ENCODE peak calls at places on chromosome 7, in five cellular contexts. X is mammary epithelial cell, J is memory B cell, T is amniotic stem cell, U is A549. O is an unnamed sample.

GRCh38 chr7:48964074-48964473 is 39.7 kb downstream of the CDC14C start:
- DNase-seq in T (no peak), U (no peak), X (no peak), J (no peak), O (no peak)

GRCh38 chr7:140360697-140361229 is 37.6 kb downstream of the SLC37A3 start:
- DNase-seq in J (no peak), X (no peak), U (no peak), T (no peak), O (no peak)

GRCh38 chr7:105244594-105244993 is 144.1 kb downstream of the SRPK2 start:
- DNase-seq in J (no peak), U (no peak), T (no peak), X (no peak), O (peak; percentile 80)

GRCh38 chr7:37476881-37477280 is 28.2 kb upstream of the ELMO1 start:
- DNase-seq in J (no peak), T (no peak), X (no peak), U (no peak), O (no peak)

GRCh38 chr7:78601728-78602127 is 803.2 kb downstream of the PHTF2 start:
- DNase-seq in U (no peak), J (no peak), T (no peak), X (no peak), O (no peak)

GRCh38 chr7:5420108-5420840 is 3.4 kb downstream of the TNRC18 start:
- DNase-seq in J (peak; percentile 25), T (no peak), U (no peak), X (peak; percentile 25), O (peak; percentile 89)

GRCh38 chr7:129169171-129169643 is 19.2 kb upstream of the SMO start:
- DNase-seq in T (no peak), X (no peak), U (no peak), J (no peak), O (peak; percentile 90)

GRCh38 chr7:155882596-155882995 is 70.3 kb upstream of the SHH start:
- DNase-seq in J (no peak), U (peak; percentile 44), X (no peak), T (no peak), O (no peak)

GRCh38 chr7:46763348-46763747 is 818.6 kb downstream of the TNS3 start:
- DNase-seq in U (no peak), X (no peak), J (no peak), T (no peak), O (no peak)

GRCh38 chr7:142478479-142479220 is 220.8 kb upstream of the PRSS58 start:
- DNase-seq in X (peak; percentile 46), T (no peak), U (peak; percentile 12), J (peak; percentile 9), O (peak; percentile 57)